ENCODE peak calls at places on chromosome X, in six cellular contexts. One of them, this sample, is unnamed.

GRCh38 chrX:148517191-148517590 is 16.8 kb downstream of the AFF2 start:
- DNase-seq in mucosa of descending colon: no peak
- DNase-seq in upper lobe of right lung: no peak
- DNase-seq in body of pancreas: no peak
- DNase-seq in heart left ventricle: no peak
- DNase-seq in hepatocyte: no peak
- DNase-seq in this sample: no peak

GRCh38 chrX:154436597-154437397 is at the start of gene GDI1:
- DNase-seq in mucosa of descending colon: peak; percentile 70
- DNase-seq in upper lobe of right lung: peak; percentile 82
- DNase-seq in body of pancreas: peak; percentile 41
- DNase-seq in heart left ventricle: peak; percentile 72
- DNase-seq in hepatocyte: peak; percentile 61
- DNase-seq in this sample: peak; percentile 60

GRCh38 chrX:130118396-130118795 is 8.1 kb upstream of the ELF4 start:
- DNase-seq in mucosa of descending colon: no peak
- DNase-seq in upper lobe of right lung: no peak
- DNase-seq in body of pancreas: no peak
- DNase-seq in heart left ventricle: no peak
- DNase-seq in hepatocyte: peak; percentile 45
- DNase-seq in this sample: no peak

GRCh38 chrX:38275615-38276014 is 51.7 kb downstream of the RPGR start:
- DNase-seq in mucosa of descending colon: no peak
- DNase-seq in upper lobe of right lung: no peak
- DNase-seq in body of pancreas: no peak
- DNase-seq in heart left ventricle: no peak
- DNase-seq in hepatocyte: peak; percentile 7
- DNase-seq in this sample: no peak

GRCh38 chrX:34873500-34874225 is 68.9 kb upstream of the FAM47B start:
- DNase-seq in mucosa of descending colon: no peak
- DNase-seq in upper lobe of right lung: no peak
- DNase-seq in body of pancreas: no peak
- DNase-seq in heart left ventricle: no peak
- DNase-seq in hepatocyte: no peak
- DNase-seq in this sample: no peak

GRCh38 chrX:101759000-101759399 is 99.3 kb upstream of the ARMCX2 start:
- DNase-seq in mucosa of descending colon: no peak
- DNase-seq in upper lobe of right lung: no peak
- DNase-seq in body of pancreas: peak; percentile 40
- DNase-seq in heart left ventricle: peak; percentile 29
- DNase-seq in hepatocyte: peak; percentile 49
- DNase-seq in this sample: peak; percentile 42

GRCh38 chrX:140250363-140250762 is 254.5 kb downstream of the SOX3 start:
- DNase-seq in mucosa of descending colon: no peak
- DNase-seq in upper lobe of right lung: no peak
- DNase-seq in body of pancreas: no peak
- DNase-seq in heart left ventricle: no peak
- DNase-seq in hepatocyte: no peak
- DNase-seq in this sample: no peak

GRCh38 chrX:34365482-34365881 is 233.4 kb upstream of the FAM47A start:
- DNase-seq in mucosa of descending colon: no peak
- DNase-seq in upper lobe of right lung: no peak
- DNase-seq in body of pancreas: no peak
- DNase-seq in heart left ventricle: no peak
- DNase-seq in hepatocyte: peak; percentile 43
- DNase-seq in this sample: no peak

GRCh38 chrX:39755152-39756032 is 342.4 kb downstream of the BCOR start:
- DNase-seq in mucosa of descending colon: peak; percentile 83
- DNase-seq in upper lobe of right lung: peak; percentile 69
- DNase-seq in body of pancreas: peak; percentile 78
- DNase-seq in heart left ventricle: peak; percentile 84
- DNase-seq in hepatocyte: peak; percentile 96
- DNase-seq in this sample: peak; percentile 58

GRCh38 chrX:112613039-112613438 is 66.7 kb downstream of the LHFPL1 start:
- DNase-seq in mucosa of descending colon: no peak
- DNase-seq in upper lobe of right lung: no peak
- DNase-seq in body of pancreas: no peak
- DNase-seq in heart left ventricle: no peak
- DNase-seq in hepatocyte: no peak
- DNase-seq in this sample: no peak

GRCh38 chrX:130060122-130061069 is 49.9 kb downstream of the ELF4 start:
- DNase-seq in mucosa of descending colon: peak; percentile 86
- DNase-seq in upper lobe of right lung: peak; percentile 91
- DNase-seq in body of pancreas: peak; percentile 75
- DNase-seq in heart left ventricle: peak; percentile 81
- DNase-seq in hepatocyte: peak; percentile 81
- DNase-seq in this sample: peak; percentile 90

GRCh38 chrX:41781500-41781899 is 57.5 kb downstream of the GPR82 start:
- DNase-seq in mucosa of descending colon: no peak
- DNase-seq in upper lobe of right lung: no peak
- DNase-seq in body of pancreas: peak; percentile 14
- DNase-seq in heart left ventricle: no peak
- DNase-seq in hepatocyte: peak; percentile 60
- DNase-seq in this sample: peak; percentile 30

GRCh38 chrX:134173541-134174272 is 63.3 kb upstream of the CCDC160 start:
- DNase-seq in mucosa of descending colon: no peak
- DNase-seq in upper lobe of right lung: no peak
- DNase-seq in body of pancreas: no peak
- DNase-seq in heart left ventricle: no peak
- DNase-seq in hepatocyte: no peak
- DNase-seq in this sample: no peak

GRCh38 chrX:153442463-153442862 is 3.4 kb downstream of the TREX2 start:
- DNase-seq in mucosa of descending colon: no peak
- DNase-seq in upper lobe of right lung: no peak
- DNase-seq in body of pancreas: no peak
- DNase-seq in heart left ventricle: no peak
- DNase-seq in hepatocyte: no peak
- DNase-seq in this sample: no peak

GRCh38 chrX:87525771-87526229 is 8.2 kb downstream of the KLHL4 start:
- DNase-seq in mucosa of descending colon: no peak
- DNase-seq in upper lobe of right lung: no peak
- DNase-seq in body of pancreas: no peak
- DNase-seq in heart left ventricle: no peak
- DNase-seq in hepatocyte: peak; percentile 7
- DNase-seq in this sample: no peak

GRCh38 chrX:132216283-132216682 is 3.0 kb downstream of the RAP2C start:
- DNase-seq in mucosa of descending colon: no peak
- DNase-seq in upper lobe of right lung: peak; percentile 53
- DNase-seq in body of pancreas: no peak
- DNase-seq in heart left ventricle: no peak
- DNase-seq in hepatocyte: no peak
- DNase-seq in this sample: no peak

GRCh38 chrX:20906571-20906970 is 467.6 kb upstream of the CNKSR2 start:
- DNase-seq in mucosa of descending colon: no peak
- DNase-seq in upper lobe of right lung: no peak
- DNase-seq in body of pancreas: no peak
- DNase-seq in heart left ventricle: no peak
- DNase-seq in hepatocyte: no peak
- DNase-seq in this sample: no peak

GRCh38 chrX:77749695-77750094 is 36.3 kb downstream of the ATRX start:
- DNase-seq in mucosa of descending colon: no peak
- DNase-seq in upper lobe of right lung: no peak
- DNase-seq in body of pancreas: no peak
- DNase-seq in heart left ventricle: no peak
- DNase-seq in hepatocyte: no peak
- DNase-seq in this sample: no peak

GRCh38 chrX:48025561-48025960 is 18.8 kb downstream of the SPACA5 start:
- DNase-seq in mucosa of descending colon: no peak
- DNase-seq in upper lobe of right lung: no peak
- DNase-seq in body of pancreas: peak; percentile 54
- DNase-seq in heart left ventricle: peak; percentile 41
- DNase-seq in hepatocyte: peak; percentile 74
- DNase-seq in this sample: peak; percentile 47

GRCh38 chrX:66638591-66639500 is at the start of gene EDA2R:
- DNase-seq in mucosa of descending colon: no peak
- DNase-seq in upper lobe of right lung: no peak
- DNase-seq in body of pancreas: peak; percentile 33
- DNase-seq in heart left ventricle: peak; percentile 28
- DNase-seq in hepatocyte: peak; percentile 64
- DNase-seq in this sample: no peak

GRCh38 chrX:113747274-113747973 is 836.5 kb upstream of the HTR2C start:
- DNase-seq in mucosa of descending colon: no peak
- DNase-seq in upper lobe of right lung: no peak
- DNase-seq in body of pancreas: no peak
- DNase-seq in heart left ventricle: no peak
- DNase-seq in hepatocyte: no peak
- DNase-seq in this sample: no peak

GRCh38 chrX:118552501-118552900 is 56.9 kb downstream of the DOCK11 start:
- DNase-seq in mucosa of descending colon: no peak
- DNase-seq in upper lobe of right lung: no peak
- DNase-seq in body of pancreas: peak; percentile 36
- DNase-seq in heart left ventricle: no peak
- DNase-seq in hepatocyte: no peak
- DNase-seq in this sample: no peak

GRCh38 chrX:73214366-73215094 is at the start of gene NAP1L2:
- DNase-seq in mucosa of descending colon: peak; percentile 46
- DNase-seq in upper lobe of right lung: peak; percentile 62
- DNase-seq in body of pancreas: peak; percentile 61
- DNase-seq in heart left ventricle: peak; percentile 22
- DNase-seq in hepatocyte: peak; percentile 20
- DNase-seq in this sample: no peak

GRCh38 chrX:133374874-133375387 is 40.4 kb downstream of the GPC4 start:
- DNase-seq in mucosa of descending colon: no peak
- DNase-seq in upper lobe of right lung: no peak
- DNase-seq in body of pancreas: no peak
- DNase-seq in heart left ventricle: no peak
- DNase-seq in hepatocyte: no peak
- DNase-seq in this sample: no peak

GRCh38 chrX:137427813-137428212 is 138.1 kb upstream of the ZIC3 start:
- DNase-seq in mucosa of descending colon: no peak
- DNase-seq in upper lobe of right lung: no peak
- DNase-seq in body of pancreas: no peak
- DNase-seq in heart left ventricle: no peak
- DNase-seq in hepatocyte: no peak
- DNase-seq in this sample: no peak

GRCh38 chrX:146363919-146364318 is 445.7 kb upstream of the CXorf51B start:
- DNase-seq in mucosa of descending colon: no peak
- DNase-seq in upper lobe of right lung: no peak
- DNase-seq in body of pancreas: no peak
- DNase-seq in heart left ventricle: no peak
- DNase-seq in hepatocyte: no peak
- DNase-seq in this sample: no peak
- H3K9me3 ChIP-seq in mucosa of descending colon: peaks cover 3% of the 10 kb centered on the region
- H3K9me3 ChIP-seq in upper lobe of right lung: no peaks in the 10 kb centered on the region
- H3K9me3 ChIP-seq in body of pancreas: no peaks in the 10 kb centered on the region
- H3K9me3 ChIP-seq in heart left ventricle: no peaks in the 10 kb centered on the region
- H3K9me3 ChIP-seq in hepatocyte: no peaks in the 10 kb centered on the region
- H3K9me3 ChIP-seq in this sample: no peaks in the 10 kb centered on the region

DNA sequence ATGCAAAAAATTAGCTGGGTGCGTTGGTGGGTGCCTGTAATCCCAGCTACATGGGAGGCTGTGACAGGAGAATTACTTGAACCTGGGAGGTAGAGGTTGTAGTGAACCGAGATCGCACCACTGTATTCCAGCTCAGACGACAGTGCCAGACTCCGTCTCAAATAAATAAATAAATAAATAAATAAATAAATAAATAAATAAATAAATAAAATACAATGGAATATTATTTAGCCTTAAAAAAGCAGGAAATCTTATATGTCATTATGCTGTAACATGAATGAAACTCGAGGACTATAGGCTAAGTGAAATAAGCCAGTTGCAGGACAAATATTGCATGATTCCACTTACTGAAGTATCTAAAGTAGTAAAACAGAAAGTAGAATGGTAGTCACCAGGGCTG is 42.5 kb downstream of the RBM41 start:
- DNase-seq in mucosa of descending colon: no peak
- DNase-seq in upper lobe of right lung: no peak
- DNase-seq in body of pancreas: no peak
- DNase-seq in heart left ventricle: no peak
- DNase-seq in hepatocyte: no peak
- DNase-seq in this sample: no peak
- H3K9me3 ChIP-seq in mucosa of descending colon: peaks cover 3% of the 10 kb centered on the region
- H3K9me3 ChIP-seq in upper lobe of right lung: no peaks in the 10 kb centered on the region
- H3K9me3 ChIP-seq in body of pancreas: no peaks in the 10 kb centered on the region
- H3K9me3 ChIP-seq in heart left ventricle: peaks cover 14% of the 10 kb centered on the region
- H3K9me3 ChIP-seq in hepatocyte: peaks cover 10% of the 10 kb centered on the region
- H3K9me3 ChIP-seq in this sample: no peaks in the 10 kb centered on the region

DNA sequence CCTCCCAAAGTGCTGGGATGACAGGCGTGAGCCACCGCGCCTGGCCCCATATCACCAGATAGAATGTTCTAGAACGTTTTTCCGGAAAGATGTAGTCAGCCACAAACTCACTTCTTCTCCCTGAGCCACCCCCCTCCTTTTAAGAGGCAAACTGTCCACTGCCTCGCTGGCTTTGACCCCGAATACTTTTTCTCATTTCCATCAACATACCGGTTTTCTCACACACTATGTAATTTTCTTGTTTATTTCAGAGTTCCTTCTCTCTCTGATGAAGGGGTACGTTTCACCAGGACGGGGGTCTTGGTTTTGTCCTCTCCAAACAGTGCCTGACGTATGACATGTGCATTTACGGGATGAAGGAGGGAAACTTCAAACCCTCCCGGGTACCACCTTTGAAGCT is 74.0 kb downstream of the CRLF2 start:
- DNase-seq in mucosa of descending colon: no peak
- DNase-seq in upper lobe of right lung: no peak
- DNase-seq in body of pancreas: no peak
- DNase-seq in heart left ventricle: no peak
- DNase-seq in hepatocyte: no peak
- DNase-seq in this sample: no peak
- H3K9me3 ChIP-seq in mucosa of descending colon: no peaks in the 10 kb centered on the region
- H3K9me3 ChIP-seq in upper lobe of right lung: no peaks in the 10 kb centered on the region
- H3K9me3 ChIP-seq in body of pancreas: peaks cover 13% of the 10 kb centered on the region
- H3K9me3 ChIP-seq in heart left ventricle: peaks cover 2% of the 10 kb centered on the region
- H3K9me3 ChIP-seq in hepatocyte: no peaks in the 10 kb centered on the region
- H3K9me3 ChIP-seq in this sample: no peaks in the 10 kb centered on the region

DNA sequence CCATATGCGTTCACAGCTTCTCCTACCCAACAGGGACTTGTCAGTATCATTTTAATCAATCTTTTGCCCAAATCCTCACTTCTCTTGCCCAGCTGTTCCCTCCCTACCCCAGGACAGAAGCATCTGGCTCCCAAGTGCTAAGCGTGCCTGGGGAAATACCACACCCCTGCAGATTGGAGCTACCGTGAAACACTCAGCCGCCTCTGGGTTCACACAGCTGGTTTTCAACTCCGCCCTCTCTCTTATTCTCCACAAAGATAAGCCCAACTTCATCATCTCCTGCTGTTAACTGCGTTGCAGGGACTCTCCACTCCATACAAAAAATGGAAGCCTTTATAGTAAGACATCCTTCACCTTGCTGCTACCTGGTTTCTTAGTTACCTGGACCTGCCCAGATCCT is 147.3 kb upstream of the FTHL17 start:
- DNase-seq in mucosa of descending colon: no peak
- DNase-seq in upper lobe of right lung: no peak
- DNase-seq in body of pancreas: no peak
- DNase-seq in heart left ventricle: no peak
- DNase-seq in hepatocyte: no peak
- DNase-seq in this sample: no peak
- H3K9me3 ChIP-seq in mucosa of descending colon: no peaks in the 10 kb centered on the region
- H3K9me3 ChIP-seq in upper lobe of right lung: no peaks in the 10 kb centered on the region
- H3K9me3 ChIP-seq in body of pancreas: no peaks in the 10 kb centered on the region
- H3K9me3 ChIP-seq in heart left ventricle: no peaks in the 10 kb centered on the region
- H3K9me3 ChIP-seq in hepatocyte: no peaks in the 10 kb centered on the region
- H3K9me3 ChIP-seq in this sample: no peaks in the 10 kb centered on the region

GRCh38 chrX:776529-777230 is 146.1 kb downstream of the SHOX start:
- DNase-seq in mucosa of descending colon: no peak
- DNase-seq in upper lobe of right lung: no peak
- DNase-seq in body of pancreas: no peak
- DNase-seq in heart left ventricle: no peak
- DNase-seq in hepatocyte: peak; percentile 26
- DNase-seq in this sample: no peak
- H3K9me3 ChIP-seq in mucosa of descending colon: no peaks in the 10 kb centered on the region
- H3K9me3 ChIP-seq in upper lobe of right lung: no peaks in the 10 kb centered on the region
- H3K9me3 ChIP-seq in body of pancreas: no peaks in the 10 kb centered on the region
- H3K9me3 ChIP-seq in heart left ventricle: no peaks in the 10 kb centered on the region
- H3K9me3 ChIP-seq in hepatocyte: no peaks in the 10 kb centered on the region
- H3K9me3 ChIP-seq in this sample: peaks cover 2% of the 10 kb centered on the region